ENCODE peak calls at places on chromosomes 12 and 14, in six cellular contexts. One of them, this sample, is unnamed.

GRCh38 chr12:30587782-30588181 is 107.9 kb downstream of the IPO8 start:
- DNase-seq in K562: no peak
- DNase-seq in bronchial epithelial cell: no peak
- DNase-seq in heart left ventricle: no peak
- DNase-seq in testis: no peak
- DNase-seq in pancreas: no peak
- DNase-seq in this sample: no peak

GRCh38 chr12:4322789-4323188 is 1.8 kb downstream of the TIGAR start:
- DNase-seq in testis: no peak
- DNase-seq in bronchial epithelial cell: no peak
- DNase-seq in heart left ventricle: no peak
- DNase-seq in K562: no peak
- DNase-seq in pancreas: no peak
- DNase-seq in this sample: no peak

GRCh38 chr14:104390941-104391901 is 188.3 kb upstream of the C14orf180 start:
- DNase-seq in K562: no peak
- DNase-seq in bronchial epithelial cell: no peak
- DNase-seq in pancreas: peak; percentile 40
- DNase-seq in heart left ventricle: peak; percentile 5
- DNase-seq in testis: peak; percentile 8
- DNase-seq in this sample: peak; percentile 63

GRCh38 chr12:130081420-130081819 is 80.8 kb upstream of the FZD10 start:
- DNase-seq in bronchial epithelial cell: no peak
- DNase-seq in pancreas: no peak
- DNase-seq in heart left ventricle: no peak
- DNase-seq in K562: no peak
- DNase-seq in testis: no peak
- DNase-seq in this sample: no peak

GRCh38 chr12:91098942-91099341 is 12.4 kb downstream of the LUM start:
- DNase-seq in K562: no peak
- DNase-seq in heart left ventricle: no peak
- DNase-seq in bronchial epithelial cell: peak; percentile 78
- DNase-seq in pancreas: no peak
- DNase-seq in testis: peak; percentile 41
- DNase-seq in this sample: no peak

GRCh38 chr14:55356913-55357312 is 54.7 kb downstream of the ATG14 start:
- DNase-seq in heart left ventricle: no peak
- DNase-seq in bronchial epithelial cell: peak; percentile 36
- DNase-seq in K562: no peak
- DNase-seq in pancreas: no peak
- DNase-seq in testis: no peak
- DNase-seq in this sample: no peak

GRCh38 chr14:100037351-100037750 is 27.9 kb upstream of the EVL start:
- DNase-seq in pancreas: no peak
- DNase-seq in bronchial epithelial cell: peak; percentile 64
- DNase-seq in testis: no peak
- DNase-seq in heart left ventricle: peak; percentile 18
- DNase-seq in K562: no peak
- DNase-seq in this sample: no peak

GRCh38 chr14:91055016-91055415 is 5.4 kb downstream of the RPS6KA5 start:
- DNase-seq in heart left ventricle: no peak
- DNase-seq in bronchial epithelial cell: no peak
- DNase-seq in pancreas: no peak
- DNase-seq in testis: no peak
- DNase-seq in K562: no peak
- DNase-seq in this sample: no peak

GRCh38 chr12:8032242-8033152 is at the start of gene FOXJ2:
- DNase-seq in bronchial epithelial cell: peak; percentile 42
- DNase-seq in heart left ventricle: peak; percentile 89
- DNase-seq in K562: peak; percentile 73
- DNase-seq in testis: peak; percentile 71
- DNase-seq in pancreas: peak; percentile 94
- DNase-seq in this sample: peak; percentile 91

GRCh38 chr12:16062611-16063010 is 151.5 kb downstream of the DERA start:
- DNase-seq in K562: no peak
- DNase-seq in pancreas: no peak
- DNase-seq in testis: no peak
- DNase-seq in bronchial epithelial cell: peak; percentile 64
- DNase-seq in heart left ventricle: no peak
- DNase-seq in this sample: no peak

GRCh38 chr14:80464531-80465149 is 253.3 kb upstream of the DIO2 start:
- DNase-seq in testis: no peak
- DNase-seq in K562: no peak
- DNase-seq in heart left ventricle: no peak
- DNase-seq in pancreas: no peak
- DNase-seq in bronchial epithelial cell: no peak
- DNase-seq in this sample: no peak

GRCh38 chr12:5022465-5023061 is 21.1 kb upstream of the KCNA5 start:
- DNase-seq in pancreas: peak; percentile 79
- DNase-seq in bronchial epithelial cell: peak; percentile 47
- DNase-seq in testis: peak; percentile 30
- DNase-seq in heart left ventricle: peak; percentile 32
- DNase-seq in K562: peak; percentile 34
- DNase-seq in this sample: peak; percentile 89

GRCh38 chr14:101934751-101935150 is 29.6 kb upstream of the DYNC1H1 start:
- DNase-seq in heart left ventricle: no peak
- DNase-seq in K562: no peak
- DNase-seq in bronchial epithelial cell: no peak
- DNase-seq in pancreas: peak; percentile 35
- DNase-seq in testis: no peak
- DNase-seq in this sample: no peak

GRCh38 chr14:58876613-58877012 is 238.9 kb downstream of the DACT1 start:
- DNase-seq in pancreas: no peak
- DNase-seq in heart left ventricle: no peak
- DNase-seq in bronchial epithelial cell: no peak
- DNase-seq in K562: no peak
- DNase-seq in testis: no peak
- DNase-seq in this sample: no peak

GRCh38 chr12:130070017-130070653 is 92.1 kb upstream of the FZD10 start:
- DNase-seq in bronchial epithelial cell: no peak
- DNase-seq in testis: peak; percentile 84
- DNase-seq in pancreas: no peak
- DNase-seq in heart left ventricle: peak; percentile 24
- DNase-seq in K562: peak; percentile 29
- DNase-seq in this sample: peak; percentile 56

GRCh38 chr12:19055589-19055988 is 73.9 kb upstream of the PLEKHA5 start:
- DNase-seq in heart left ventricle: no peak
- DNase-seq in K562: no peak
- DNase-seq in testis: no peak
- DNase-seq in pancreas: no peak
- DNase-seq in bronchial epithelial cell: no peak
- DNase-seq in this sample: no peak

GRCh38 chr12:31589896-31590729 is 823 bp downstream of the DENND5B start:
- DNase-seq in testis: peak; percentile 79
- DNase-seq in K562: peak; percentile 65
- DNase-seq in heart left ventricle: peak; percentile 71
- DNase-seq in pancreas: peak; percentile 85
- DNase-seq in bronchial epithelial cell: peak; percentile 35
- DNase-seq in this sample: peak; percentile 85

GRCh38 chr12:93378373-93379310 is 917 bp downstream of the NUDT4 start:
- DNase-seq in K562: peak; percentile 54
- DNase-seq in pancreas: peak; percentile 70
- DNase-seq in testis: peak; percentile 47
- DNase-seq in heart left ventricle: peak; percentile 44
- DNase-seq in bronchial epithelial cell: peak; percentile 54
- DNase-seq in this sample: peak; percentile 74

GRCh38 chr12:93377252-93377542 is 528 bp upstream of the NUDT4 start:
- DNase-seq in bronchial epithelial cell: no peak
- DNase-seq in pancreas: no peak
- DNase-seq in K562: no peak
- DNase-seq in testis: no peak
- DNase-seq in heart left ventricle: no peak
- DNase-seq in this sample: no peak

GRCh38 chr12:93376436-93377251 is 1.1 kb upstream of the NUDT4 start:
- DNase-seq in heart left ventricle: peak; percentile 68
- DNase-seq in bronchial epithelial cell: peak; percentile 70
- DNase-seq in testis: no peak
- DNase-seq in pancreas: no peak
- DNase-seq in K562: peak; percentile 90
- DNase-seq in this sample: peak; percentile 47

GRCh38 chr12:93373847-93374723 is 3.6 kb upstream of the NUDT4 start:
- DNase-seq in pancreas: no peak
- DNase-seq in bronchial epithelial cell: no peak
- DNase-seq in heart left ventricle: no peak
- DNase-seq in K562: no peak
- DNase-seq in testis: peak; percentile 69
- DNase-seq in this sample: peak; percentile 32

GRCh38 chr12:93375906-93376305 is 1.8 kb upstream of the NUDT4 start:
- DNase-seq in testis: no peak
- DNase-seq in K562: no peak
- DNase-seq in bronchial epithelial cell: no peak
- DNase-seq in pancreas: no peak
- DNase-seq in heart left ventricle: no peak
- DNase-seq in this sample: no peak
- H3K4me3 ChIP-seq in testis: no peak overlapping the region
- H3K4me3 ChIP-seq in K562: peak overlapping the region; percentile 97
- H3K4me3 ChIP-seq in bronchial epithelial cell: no peak overlapping the region
- H3K4me3 ChIP-seq in pancreas: no peak overlapping the region
- H3K4me3 ChIP-seq in heart left ventricle: peak overlapping the region; percentile 76
- H3K4me3 ChIP-seq in this sample: peak overlapping the region; percentile 62

GRCh38 chr14:38199076-38199475 is 8.6 kb upstream of the SSTR1 start:
- DNase-seq in bronchial epithelial cell: no peak
- DNase-seq in testis: no peak
- DNase-seq in K562: no peak
- DNase-seq in pancreas: no peak
- DNase-seq in heart left ventricle: no peak
- DNase-seq in this sample: no peak
- H3K36me3 ChIP-seq in bronchial epithelial cell: no peaks in the 10 kb centered on the region
- H3K36me3 ChIP-seq in testis: no peaks in the 10 kb centered on the region
- H3K36me3 ChIP-seq in K562: no peaks in the 10 kb centered on the region
- H3K36me3 ChIP-seq in pancreas: no peaks in the 10 kb centered on the region
- H3K36me3 ChIP-seq in heart left ventricle: no peaks in the 10 kb centered on the region
- H3K36me3 ChIP-seq in this sample: peaks cover 26% of the 10 kb centered on the region

GRCh38 chr12:23803547-23803946 is 145.9 kb downstream of the SOX5 start:
- DNase-seq in bronchial epithelial cell: no peak
- DNase-seq in heart left ventricle: no peak
- DNase-seq in pancreas: no peak
- DNase-seq in testis: no peak
- DNase-seq in K562: no peak
- DNase-seq in this sample: no peak
- H3K4me3 ChIP-seq in bronchial epithelial cell: no peak overlapping the region
- H3K4me3 ChIP-seq in heart left ventricle: no peak overlapping the region
- H3K4me3 ChIP-seq in pancreas: no peak overlapping the region
- H3K4me3 ChIP-seq in testis: no peak overlapping the region
- H3K4me3 ChIP-seq in K562: no peak overlapping the region
- H3K4me3 ChIP-seq in this sample: no peak overlapping the region

GRCh38 chr12:122207391-122207790 is 3.9 kb downstream of the B3GNT4 start:
- DNase-seq in heart left ventricle: no peak
- DNase-seq in bronchial epithelial cell: no peak
- DNase-seq in K562: no peak
- DNase-seq in testis: peak; percentile 6
- DNase-seq in pancreas: no peak
- DNase-seq in this sample: no peak
- H3K36me3 ChIP-seq in heart left ventricle: peaks cover 58% of the 10 kb centered on the region
- H3K36me3 ChIP-seq in bronchial epithelial cell: peaks cover 9% of the 10 kb centered on the region
- H3K36me3 ChIP-seq in K562: peaks cover 48% of the 10 kb centered on the region
- H3K36me3 ChIP-seq in testis: no peaks in the 10 kb centered on the region
- H3K36me3 ChIP-seq in pancreas: peaks cover 6% of the 10 kb centered on the region
- H3K36me3 ChIP-seq in this sample: peaks cover 19% of the 10 kb centered on the region

GRCh38 chr12:49336645-49337584 is at the start of gene C1QL4:
- DNase-seq in heart left ventricle: peak; percentile 81
- DNase-seq in bronchial epithelial cell: peak; percentile 32
- DNase-seq in K562: peak; percentile 93
- DNase-seq in testis: peak; percentile 89
- DNase-seq in pancreas: peak; percentile 96
- DNase-seq in this sample: peak; percentile 99
- H3K4me3 ChIP-seq in heart left ventricle: peak within 1 kb of the TSS; percentile 41
- H3K4me3 ChIP-seq in bronchial epithelial cell: peak within 1 kb of the TSS; percentile 17
- H3K4me3 ChIP-seq in K562: peak within 1 kb of the TSS; percentile 54
- H3K4me3 ChIP-seq in testis: peak within 1 kb of the TSS; percentile 34
- H3K4me3 ChIP-seq in pancreas: no peak within 1 kb of the TSS
- H3K4me3 ChIP-seq in this sample: peak within 1 kb of the TSS; percentile 43

GRCh38 chr12:52235822-52236291 is 2.8 kb downstream of the KRT7 start:
- DNase-seq in pancreas: peak; percentile 65
- DNase-seq in K562: no peak
- DNase-seq in testis: no peak
- DNase-seq in heart left ventricle: no peak
- DNase-seq in bronchial epithelial cell: peak; percentile 61
- DNase-seq in this sample: no peak

GRCh38 chr12:52234226-52234810 is 1.3 kb downstream of the KRT7 start:
- DNase-seq in testis: no peak
- DNase-seq in heart left ventricle: no peak
- DNase-seq in bronchial epithelial cell: no peak
- DNase-seq in pancreas: no peak
- DNase-seq in K562: no peak
- DNase-seq in this sample: no peak

GRCh38 chr12:52236386-52237050 is 3.5 kb downstream of the KRT7 start:
- DNase-seq in heart left ventricle: no peak
- DNase-seq in K562: no peak
- DNase-seq in testis: no peak
- DNase-seq in pancreas: peak; percentile 44
- DNase-seq in bronchial epithelial cell: no peak
- DNase-seq in this sample: peak; percentile 8

GRCh38 chr12:52233462-52234141 is 559 bp downstream of the KRT7 start:
- DNase-seq in heart left ventricle: no peak
- DNase-seq in bronchial epithelial cell: no peak
- DNase-seq in K562: no peak
- DNase-seq in testis: no peak
- DNase-seq in pancreas: no peak
- DNase-seq in this sample: peak; percentile 90

DNA sequence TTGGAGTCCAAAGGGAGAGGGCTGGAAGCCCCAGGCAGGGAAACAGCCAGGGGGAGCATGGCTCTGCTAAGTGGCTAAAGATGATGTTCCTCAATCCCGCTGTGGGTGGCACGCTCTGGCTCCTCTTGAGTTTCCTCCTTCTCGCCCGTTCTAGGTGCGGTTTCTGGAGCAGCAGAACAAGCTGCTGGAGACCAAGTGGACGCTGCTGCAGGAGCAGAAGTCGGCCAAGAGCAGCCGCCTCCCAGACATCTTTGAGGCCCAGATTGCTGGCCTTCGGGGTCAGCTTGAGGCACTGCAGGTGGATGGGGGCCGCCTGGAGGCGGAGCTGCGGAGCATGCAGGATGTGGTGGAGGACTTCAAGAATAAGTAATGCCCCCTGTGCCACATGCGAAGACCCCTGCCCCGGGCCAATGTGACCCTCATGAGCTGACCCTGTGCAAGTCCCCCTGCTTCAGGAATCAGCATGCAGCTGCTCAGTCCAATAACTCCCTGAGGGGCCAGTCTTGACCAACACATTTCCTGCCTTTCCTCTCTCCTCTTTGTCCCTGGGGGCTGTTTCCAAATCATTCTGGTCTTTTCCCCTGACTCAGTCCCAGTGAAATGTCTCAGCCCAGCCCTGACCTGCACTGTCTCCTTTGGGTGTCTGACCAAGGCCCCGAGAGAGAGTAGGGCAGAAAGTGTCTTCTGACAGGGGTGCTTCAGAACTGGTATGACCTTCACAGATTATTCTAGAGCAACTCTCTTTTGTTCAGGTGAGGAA is 2.1 kb downstream of the KRT7 start:
- DNase-seq in testis: no peak
- DNase-seq in bronchial epithelial cell: no peak
- DNase-seq in K562: no peak
- DNase-seq in heart left ventricle: no peak
- DNase-seq in pancreas: peak; percentile 56
- DNase-seq in this sample: peak; percentile 23
- H3K36me3 ChIP-seq in testis: no peaks in the 10 kb centered on the region
- H3K36me3 ChIP-seq in bronchial epithelial cell: peaks cover 6% of the 10 kb centered on the region
- H3K36me3 ChIP-seq in K562: no peaks in the 10 kb centered on the region
- H3K36me3 ChIP-seq in heart left ventricle: no peaks in the 10 kb centered on the region
- H3K36me3 ChIP-seq in pancreas: no peaks in the 10 kb centered on the region
- H3K36me3 ChIP-seq in this sample: no peaks in the 10 kb centered on the region

This sample was measured in H7.